ENCODE peak calls at places on chromosomes 7 and 10, in six cellular contexts. S, Q, W, K, H and L are unnamed samples.

GRCh38 chr10:50550291-50550839 is 73.4 kb downstream of the SGMS1 start:
- DNase-seq in S (no peak), H (no peak), W (peak; percentile 18), Q (no peak), K (no peak), L (no peak)

GRCh38 chr7:41889040-41889439 is 186.2 kb upstream of the INHBA start:
- DNase-seq in H (peak; percentile 33), S (no peak), Q (no peak), K (no peak), W (no peak), L (no peak)

GRCh38 chr10:93160829-93161228 is 87.1 kb downstream of the CYP26A1 start:
- DNase-seq in W (peak; percentile 39), S (no peak), K (peak; percentile 86), H (no peak), Q (no peak), L (peak; percentile 20)

GRCh38 chr7:64893401-64893800 is 9.7 kb upstream of the ZNF273 start:
- DNase-seq in S (no peak), Q (no peak), W (no peak), H (no peak), K (no peak), L (no peak)

GRCh38 chr7:43752411-43752810 is 6.1 kb upstream of the BLVRA start:
- DNase-seq in S (no peak), K (no peak), Q (no peak), H (no peak), W (no peak), L (no peak)

GRCh38 chr10:129025774-129026173 is 441.3 kb upstream of the MGMT start:
- DNase-seq in Q (no peak), H (no peak), W (no peak), S (no peak), K (no peak), L (no peak)

GRCh38 chr7:38629621-38630020 is 1.6 kb downstream of the AMPH start:
- DNase-seq in W (peak; percentile 4), S (no peak), H (no peak), K (peak; percentile 7), Q (peak; percentile 19), L (no peak)

GRCh38 chr7:825386-825785 is 6.9 kb upstream of the SUN1 start:
- DNase-seq in Q (no peak), H (no peak), W (peak; percentile 74), S (no peak), K (no peak), L (no peak)

GRCh38 chr10:130399425-130399950 is 263.3 kb downstream of the GLRX3 start:
- DNase-seq in H (no peak), Q (no peak), K (no peak), W (no peak), S (no peak), L (no peak)

GRCh38 chr10:113869789-113870188 is 15.3 kb downstream of the NHLRC2 start:
- DNase-seq in Q (no peak), S (no peak), W (no peak), H (no peak), K (no peak), L (no peak)

GRCh38 chr7:100430450-100431285 is 1.0 kb downstream of the MEPCE start:
- DNase-seq in H (no peak), K (no peak), W (peak; percentile 27), Q (peak; percentile 18), S (no peak), L (no peak)

GRCh38 chr10:110446954-110447608 is 50.6 kb upstream of the DUSP5 start:
- DNase-seq in S (no peak), K (peak; percentile 73), Q (no peak), W (peak; percentile 95), H (no peak), L (peak; percentile 83)

GRCh38 chr7:8261711-8262695 is at the start of gene ICA1:
- DNase-seq in Q (peak; percentile 91), H (peak; percentile 47), W (no peak), S (peak; percentile 70), K (no peak), L (no peak)

GRCh38 chr7:100726998-100727761 is 6.2 kb upstream of the ZAN start:
- DNase-seq in Q (no peak), H (no peak), S (no peak), K (peak; percentile 92), W (peak; percentile 61), L (peak; percentile 68)

GRCh38 chr7:139596626-139597025 is 73.1 kb downstream of the CLEC2L start:
- DNase-seq in Q (no peak), K (no peak), H (no peak), S (no peak), W (no peak), L (no peak)

GRCh38 chr10:60352105-60352504 is 37.6 kb downstream of the ANK3 start:
- DNase-seq in W (no peak), Q (no peak), S (no peak), H (peak; percentile 85), K (no peak), L (no peak)

GRCh38 chr7:114916261-114916892 is 5.5 kb upstream of the MDFIC start:
- DNase-seq in S (no peak), W (no peak), Q (no peak), K (no peak), H (peak; percentile 83), L (no peak)

GRCh38 chr7:110204527-110204926 is 886.4 kb upstream of the LRRN3 start:
- DNase-seq in K (no peak), H (peak; percentile 2), S (no peak), Q (peak; percentile 53), W (peak; percentile 4), L (no peak)

GRCh38 chr10:92757066-92757716 is 67.4 kb downstream of the HHEX start:
- DNase-seq in H (peak; percentile 93), Q (peak; percentile 59), S (peak; percentile 79), K (peak; percentile 65), W (peak; percentile 82), L (peak; percentile 50)

GRCh38 chr7:7249814-7250213 is 67.5 kb downstream of the C1GALT1 start:
- DNase-seq in Q (no peak), K (no peak), H (no peak), S (no peak), W (no peak), L (no peak)

GRCh38 chr7:66150471-66150870 is 35.8 kb downstream of the CRCP start:
- DNase-seq in Q (no peak), S (peak; percentile 61), H (no peak), W (peak; percentile 76), K (peak; percentile 59), L (peak; percentile 41)

GRCh38 chr10:69061305-69062161 is 26.4 kb upstream of the SRGN start:
- DNase-seq in W (peak; percentile 100), H (peak; percentile 70), Q (no peak), K (peak; percentile 98), S (peak; percentile 60), L (peak; percentile 99)
- H3K4me3 ChIP-seq in W (peak overlapping the region; percentile 35), H (peak overlapping the region; percentile 37), Q (no peak overlapping the region), K (peak overlapping the region; percentile 16), S (peak overlapping the region; percentile 33), L (peak overlapping the region; percentile 30)

DNA sequence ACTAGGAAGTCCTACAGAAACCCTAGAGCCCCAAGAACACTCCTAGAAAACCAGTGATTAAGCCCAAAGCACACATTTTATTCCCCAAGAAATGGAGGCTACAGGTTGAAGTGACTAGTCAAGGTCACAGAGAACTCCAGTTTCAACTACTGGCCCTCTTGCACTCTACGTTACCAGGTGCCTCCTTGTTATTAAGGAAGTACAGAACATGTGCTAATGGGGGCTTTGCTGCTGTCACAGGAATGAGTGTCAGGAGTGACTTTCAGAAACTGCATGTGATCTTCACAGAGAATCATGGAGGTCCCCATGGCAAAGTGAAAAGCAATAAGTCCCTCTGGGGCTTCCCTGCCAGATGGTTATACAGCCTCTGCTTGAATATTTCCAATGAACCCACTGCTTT is 19.3 kb downstream of the JAZF1 start:
- DNase-seq in S (no peak), W (no peak), Q (no peak), K (no peak), H (no peak), L (no peak)
- H3K4me3 ChIP-seq in S (no peak overlapping the region), W (no peak overlapping the region), Q (no peak overlapping the region), K (no peak overlapping the region), H (no peak overlapping the region), L (no peak overlapping the region)

GRCh38 chr10:29522038-29522855 is 112.5 kb downstream of the SVIL start:
- DNase-seq in H (no peak), K (no peak), Q (no peak), S (no peak), W (peak; percentile 10), L (no peak)
- H3K4me3 ChIP-seq in H (no peak overlapping the region), K (peak overlapping the region; percentile 15), Q (no peak overlapping the region), S (peak overlapping the region; percentile 28), W (no peak overlapping the region), L (no peak overlapping the region)

GRCh38 chr10:104347295-104348045 is 6.2 kb upstream of the CFAP58 start:
- DNase-seq in Q (no peak), H (no peak), W (no peak), S (no peak), K (no peak), L (no peak)

GRCh38 chr10:104348601-104349000 is 5.0 kb upstream of the CFAP58 start:
- DNase-seq in Q (no peak), H (no peak), S (no peak), K (no peak), W (no peak), L (no peak)

GRCh38 chr10:104351067-104351681 is 2.5 kb upstream of the CFAP58 start:
- DNase-seq in K (no peak), Q (no peak), S (no peak), H (peak; percentile 32), W (peak; percentile 75), L (no peak)

GRCh38 chr10:104350146-104350635 is 3.4 kb upstream of the CFAP58 start:
- DNase-seq in W (peak; percentile 76), H (peak; percentile 76), S (no peak), Q (peak; percentile 70), K (no peak), L (no peak)

GRCh38 chr10:104349623-104350142 is 4.0 kb upstream of the CFAP58 start:
- DNase-seq in S (no peak), H (peak; percentile 79), W (peak; percentile 68), K (no peak), Q (no peak), L (peak; percentile 74)
- H3K4me3 ChIP-seq in S (peak overlapping the region; percentile 44), H (peak overlapping the region; percentile 21), W (no peak overlapping the region), K (no peak overlapping the region), Q (no peak overlapping the region), L (no peak overlapping the region)

GRCh38 chr7:29882481-29882880 is 76.2 kb downstream of the WIPF3 start:
- DNase-seq in W (no peak), H (no peak), Q (no peak), S (no peak), K (no peak), L (no peak)

GRCh38 chr7:29883462-29884398 is 77.4 kb downstream of the WIPF3 start:
- DNase-seq in S (no peak), Q (peak; percentile 78), W (no peak), H (no peak), K (no peak), L (no peak)

GRCh38 chr7:29885626-29886025 is 79.3 kb downstream of the WIPF3 start:
- DNase-seq in W (no peak), H (no peak), Q (no peak), S (no peak), K (no peak), L (no peak)

GRCh38 chr7:29886827-29887226 is 80.5 kb downstream of the WIPF3 start:
- DNase-seq in W (no peak), H (no peak), K (no peak), Q (no peak), S (no peak), L (no peak)

GRCh38 chr7:29884399-29885272 is 78.3 kb downstream of the WIPF3 start:
- DNase-seq in H (no peak), Q (no peak), W (no peak), S (no peak), K (no peak), L (no peak)
- H3K4me3 ChIP-seq in H (no peak overlapping the region), Q (peak overlapping the region; percentile 51), W (no peak overlapping the region), S (no peak overlapping the region), K (no peak overlapping the region), L (no peak overlapping the region)

GRCh38 chr7:129098409-129099084 is 43.6 kb upstream of the TNPO3 start:
- DNase-seq in W (no peak), S (no peak), Q (no peak), K (no peak), H (no peak), L (no peak)
- H3K4me3 ChIP-seq in W (no peak overlapping the region), S (no peak overlapping the region), Q (no peak overlapping the region), K (no peak overlapping the region), H (no peak overlapping the region), L (no peak overlapping the region)